ENCODE peak calls at places on chromosome 6, in ten cellular contexts. D is left lung, F is T follicular helper cell, Q is breast epithelium, O is choroid plexus epithelial cell, H is COR-L47, S is neural crest cell, C is IMR-90, G is T-helper 9 cell, I is testis. Y is an unnamed sample.

GRCh38 chr6:85685713-85686112 is 43.0 kb upstream of the SYNCRIP start:
- DNase-seq in D (no peak), F (no peak), Q (no peak), O (no peak), H (no peak), S (no peak), C (no peak), G (no peak), I (no peak), Y (no peak)

GRCh38 chr6:11706186-11706585 is 72.4 kb downstream of the ADTRP start:
- DNase-seq in D (no peak), F (no peak), Q (no peak), O (no peak), H (no peak), S (no peak), C (no peak), G (no peak), I (no peak), Y (no peak)

GRCh38 chr6:87391334-87391733 is 16.4 kb upstream of the CFAP206 start:
- DNase-seq in D (no peak), F (no peak), Q (no peak), O (peak), H (peak), S (peak), C (peak), G (no peak), I (peak), Y (no peak)

GRCh38 chr6:139124887-139125672 is 9.8 kb upstream of the HECA start:
- DNase-seq in D (no peak), F (peak), Q (no peak), O (peak), H (no peak), S (no peak), C (peak), G (peak), I (peak), Y (peak)

GRCh38 chr6:174036-174435 is 118.3 kb upstream of the DUSP22 start:
- DNase-seq in D (no peak), F (no peak), Q (no peak), O (no peak), H (no peak), S (no peak), C (no peak), G (no peak), I (no peak), Y (no peak)

GRCh38 chr6:6890400-6890858 is 217.3 kb upstream of the RREB1 start:
- DNase-seq in D (no peak), F (no peak), Q (no peak), O (peak), H (no peak), S (peak), C (no peak), G (no peak), I (peak), Y (no peak)

GRCh38 chr6:88089708-88090107 is 42.1 kb downstream of the SPACA1 start:
- DNase-seq in D (no peak), F (no peak), Q (no peak), O (no peak), H (no peak), S (no peak), C (no peak), G (no peak), I (no peak), Y (no peak)

GRCh38 chr6:22470454-22471368 is 98.7 kb upstream of the HDGFL1 start:
- DNase-seq in D (no peak), F (no peak), Q (peak), O (peak), H (peak), S (no peak), C (peak), G (no peak), I (no peak), Y (no peak)

GRCh38 chr6:108526739-108527174 is 34.0 kb upstream of the FOXO3 start:
- DNase-seq in D (no peak), F (no peak), Q (no peak), O (peak), H (no peak), S (no peak), C (peak), G (no peak), I (peak), Y (no peak)

GRCh38 chr6:144066745-144067484 is 28.5 kb downstream of the SF3B5 start:
- DNase-seq in D (no peak), F (no peak), Q (no peak), O (no peak), H (no peak), S (no peak), C (no peak), G (no peak), I (no peak), Y (no peak)

GRCh38 chr6:154951400-154952200 is 43.5 kb upstream of the TIAM2 start:
- DNase-seq in D (no peak), F (no peak), Q (no peak), O (no peak), H (no peak), S (no peak), C (no peak), G (peak), I (no peak), Y (no peak)